ENCODE peak calls at places on chromosome 19, in five cellular contexts. K, Z, U, R and E are unnamed samples.

GRCh38 chr19:3710265-3710812 is 2.2 kb downstream of the TJP3 start:
- DNase-seq in K (no peak), Z (peak), U (no peak), R (peak), E (no peak)

GRCh38 chr19:16715613-16716012 is 4.0 kb upstream of the NWD1 start:
- DNase-seq in K (no peak), Z (no peak), U (no peak), R (no peak), E (no peak)

GRCh38 chr19:33435706-33436359 is 62.3 kb downstream of the CEBPG start:
- DNase-seq in K (no peak), Z (no peak), U (no peak), R (no peak), E (no peak)

GRCh38 chr19:19361075-19361594 is 40.5 kb downstream of the MAU2 start:
- DNase-seq in K (peak), Z (peak), U (peak), R (peak), E (peak)

GRCh38 chr19:45364696-45365095 is 5.7 kb downstream of the ERCC2 start:
- DNase-seq in K (no peak), Z (no peak), U (no peak), R (no peak), E (no peak)

GRCh38 chr19:38726761-38727301 is 17.4 kb downstream of the CAPN12 start:
- DNase-seq in K (no peak), Z (no peak), U (no peak), R (no peak), E (no peak)

GRCh38 chr19:35557539-35558399 is 5.7 kb downstream of the ATP4A start:
- DNase-seq in K (peak), Z (peak), U (no peak), R (peak), E (peak)

GRCh38 chr19:11324748-11325389 is 14.6 kb downstream of the RAB3D start:
- DNase-seq in K (no peak), Z (no peak), U (no peak), R (no peak), E (no peak)

GRCh38 chr19:13726323-13726722 is 38.0 kb upstream of the MRI1 start:
- DNase-seq in K (no peak), Z (no peak), U (no peak), R (no peak), E (no peak)

GRCh38 chr19:4115818-4116385 is 8.0 kb downstream of the MAP2K2 start:
- DNase-seq in K (no peak), Z (no peak), U (no peak), R (no peak), E (no peak)

GRCh38 chr19:2451138-2451537 is 5.6 kb downstream of the LMNB2 start:
- DNase-seq in K (no peak), Z (no peak), U (no peak), R (no peak), E (no peak)

GRCh38 chr19:2602391-2603181 is 99.9 kb downstream of the GNG7 start:
- DNase-seq in K (no peak), Z (no peak), U (peak), R (peak), E (peak)

GRCh38 chr19:2345794-2346663 is 14.0 kb upstream of the TMPRSS9 start:
- DNase-seq in K (no peak), Z (no peak), U (no peak), R (peak), E (peak)

GRCh38 chr19:52941941-52942370 is 18.7 kb upstream of the ZNF888 start:
- DNase-seq in K (no peak), Z (no peak), U (no peak), R (peak), E (no peak)

GRCh38 chr19:34479396-34479795 is 2.2 kb upstream of the WTIP start:
- DNase-seq in K (no peak), Z (no peak), U (no peak), R (no peak), E (no peak)

GRCh38 chr19:40588110-40588854 is 11.6 kb downstream of the SHKBP1 start:
- DNase-seq in K (no peak), Z (no peak), U (no peak), R (peak), E (no peak)

GRCh38 chr19:18875726-18876125 is 20.2 kb downstream of the CERS1 start:
- DNase-seq in K (no peak), Z (no peak), U (no peak), R (no peak), E (no peak)

GRCh38 chr19:40420766-40421467 is 4.9 kb downstream of the SERTAD1 start:
- DNase-seq in K (peak), Z (peak), U (peak), R (peak), E (peak)

GRCh38 chr19:42683917-42684513 is 56.3 kb downstream of the PSG3 start:
- DNase-seq in K (no peak), Z (no peak), U (no peak), R (peak), E (no peak)

GRCh38 chr19:15161028-15161984 is 39.5 kb downstream of the NOTCH3 start:
- DNase-seq in K (no peak), Z (peak), U (no peak), R (peak), E (peak)

GRCh38 chr19:14830702-14831101 is 4.3 kb downstream of the OR7A5 start:
- DNase-seq in K (no peak), Z (no peak), U (no peak), R (peak), E (no peak)

GRCh38 chr19:10284641-10285278 is 2.0 kb upstream of the ICAM4 start:
- DNase-seq in K (no peak), Z (no peak), U (no peak), R (no peak), E (no peak)

GRCh38 chr19:28505933-28506332 is 707.0 kb downstream of the UQCRFS1 start:
- DNase-seq in K (no peak), Z (no peak), U (no peak), R (no peak), E (no peak)

GRCh38 chr19:51000981-51001380 is 423 bp downstream of the KLK8 start:
- DNase-seq in K (no peak), Z (no peak), U (no peak), R (no peak), E (no peak)